ENCODE peak calls at places on chromosomes 1 and 21, in seven cellular contexts. One of them, this sample, is unnamed.

GRCh38 chr1:208137144-208137682 is 107.0 kb downstream of the PLXNA2 start:
- DNase-seq in mesenchymal stem cell: no peak
- DNase-seq in fibroblast of lung: peak; percentile 43
- DNase-seq in HCT116: no peak
- DNase-seq in SK-N-SH: no peak
- DNase-seq in mammary epithelial cell: peak; percentile 22
- DNase-seq in neural progenitor cell: no peak
- DNase-seq in this sample: peak; percentile 48

GRCh38 chr1:163747855-163748254 is 426.1 kb downstream of the NUF2 start:
- DNase-seq in mesenchymal stem cell: no peak
- DNase-seq in HCT116: no peak
- DNase-seq in fibroblast of lung: no peak
- DNase-seq in mammary epithelial cell: no peak
- DNase-seq in SK-N-SH: no peak
- DNase-seq in neural progenitor cell: peak; percentile 23
- DNase-seq in this sample: no peak

GRCh38 chr1:96362623-96363022 is 359.0 kb upstream of the PTBP2 start:
- DNase-seq in fibroblast of lung: peak; percentile 98
- DNase-seq in mesenchymal stem cell: peak; percentile 99
- DNase-seq in HCT116: peak; percentile 95
- DNase-seq in mammary epithelial cell: peak; percentile 98
- DNase-seq in neural progenitor cell: no peak
- DNase-seq in SK-N-SH: no peak
- DNase-seq in this sample: peak; percentile 100

GRCh38 chr1:201493757-201494617 is 12.9 kb downstream of the CSRP1 start:
- DNase-seq in mesenchymal stem cell: peak; percentile 73
- DNase-seq in HCT116: no peak
- DNase-seq in fibroblast of lung: peak; percentile 74
- DNase-seq in SK-N-SH: no peak
- DNase-seq in mammary epithelial cell: no peak
- DNase-seq in neural progenitor cell: peak; percentile 48
- DNase-seq in this sample: peak; percentile 79

GRCh38 chr1:208127791-208128408 is 116.3 kb downstream of the PLXNA2 start:
- DNase-seq in SK-N-SH: no peak
- DNase-seq in neural progenitor cell: peak; percentile 45
- DNase-seq in mammary epithelial cell: no peak
- DNase-seq in mesenchymal stem cell: no peak
- DNase-seq in fibroblast of lung: no peak
- DNase-seq in HCT116: no peak
- DNase-seq in this sample: no peak

GRCh38 chr1:41533731-41534080 is 49.2 kb upstream of the EDN2 start:
- DNase-seq in SK-N-SH: no peak
- DNase-seq in mammary epithelial cell: no peak
- DNase-seq in fibroblast of lung: no peak
- DNase-seq in mesenchymal stem cell: no peak
- DNase-seq in HCT116: no peak
- DNase-seq in neural progenitor cell: no peak
- DNase-seq in this sample: no peak

GRCh38 chr1:193944454-193944853 is 758.0 kb upstream of the B3GALT2 start:
- DNase-seq in SK-N-SH: no peak
- DNase-seq in mesenchymal stem cell: no peak
- DNase-seq in mammary epithelial cell: no peak
- DNase-seq in HCT116: no peak
- DNase-seq in neural progenitor cell: no peak
- DNase-seq in fibroblast of lung: no peak
- DNase-seq in this sample: no peak

GRCh38 chr1:57422271-57423134 is 1.4 kb downstream of the DAB1 start:
- DNase-seq in fibroblast of lung: peak; percentile 35
- DNase-seq in SK-N-SH: peak; percentile 73
- DNase-seq in mammary epithelial cell: no peak
- DNase-seq in neural progenitor cell: peak; percentile 80
- DNase-seq in mesenchymal stem cell: peak; percentile 32
- DNase-seq in HCT116: no peak
- DNase-seq in this sample: peak; percentile 22

DNA sequence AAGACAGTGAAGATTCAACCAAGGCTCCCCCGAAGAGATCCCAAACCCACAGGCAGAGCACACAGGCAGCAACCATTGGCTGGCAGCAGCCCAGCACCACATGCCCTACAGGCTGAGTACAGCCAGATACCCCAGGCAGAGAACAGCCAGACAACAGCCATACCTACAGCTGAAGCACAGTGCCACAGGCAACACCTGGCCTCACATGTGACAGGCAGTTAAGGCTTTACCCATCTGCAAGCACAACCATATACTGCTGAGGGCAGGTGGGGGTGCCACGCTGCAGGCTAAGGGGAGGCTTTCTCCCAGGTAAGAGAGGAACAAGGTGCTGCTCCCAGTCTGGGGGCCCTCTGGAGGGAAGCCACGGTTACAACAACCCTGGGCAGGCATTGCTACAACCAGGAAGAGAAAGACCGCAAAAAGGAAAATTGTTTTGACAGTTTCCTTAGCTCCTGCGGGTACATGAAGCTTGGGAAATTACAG is 12.3 kb downstream of the CHIT1 start:
- DNase-seq in mesenchymal stem cell: no peak
- DNase-seq in SK-N-SH: no peak
- DNase-seq in HCT116: no peak
- DNase-seq in mammary epithelial cell: no peak
- DNase-seq in fibroblast of lung: no peak
- DNase-seq in neural progenitor cell: no peak
- DNase-seq in this sample: no peak
- H3K4me3 ChIP-seq in mesenchymal stem cell: no peak overlapping the region
- H3K4me3 ChIP-seq in SK-N-SH: no peak overlapping the region
- H3K4me3 ChIP-seq in HCT116: no peak overlapping the region
- H3K4me3 ChIP-seq in mammary epithelial cell: no peak overlapping the region
- H3K4me3 ChIP-seq in fibroblast of lung: no peak overlapping the region
- H3K4me3 ChIP-seq in neural progenitor cell: no peak overlapping the region
- H3K4me3 ChIP-seq in this sample: no peak overlapping the region

GRCh38 chr1:205259361-205259832 is 31.7 kb downstream of the TMCC2 start:
- DNase-seq in HCT116: no peak
- DNase-seq in mesenchymal stem cell: peak; percentile 59
- DNase-seq in SK-N-SH: no peak
- DNase-seq in fibroblast of lung: peak; percentile 26
- DNase-seq in mammary epithelial cell: no peak
- DNase-seq in neural progenitor cell: no peak
- DNase-seq in this sample: no peak
- H3K4me2 ChIP-seq in HCT116: peak overlapping the region; percentile 69
- H3K4me2 ChIP-seq in mesenchymal stem cell: no peak overlapping the region
- H3K4me2 ChIP-seq in SK-N-SH: peak overlapping the region; percentile 36
- H3K4me2 ChIP-seq in fibroblast of lung: no peak overlapping the region
- H3K4me2 ChIP-seq in mammary epithelial cell: peak overlapping the region; percentile 47
- H3K4me2 ChIP-seq in neural progenitor cell: no peak overlapping the region
- H3K4me2 ChIP-seq in this sample: no peak overlapping the region

DNA sequence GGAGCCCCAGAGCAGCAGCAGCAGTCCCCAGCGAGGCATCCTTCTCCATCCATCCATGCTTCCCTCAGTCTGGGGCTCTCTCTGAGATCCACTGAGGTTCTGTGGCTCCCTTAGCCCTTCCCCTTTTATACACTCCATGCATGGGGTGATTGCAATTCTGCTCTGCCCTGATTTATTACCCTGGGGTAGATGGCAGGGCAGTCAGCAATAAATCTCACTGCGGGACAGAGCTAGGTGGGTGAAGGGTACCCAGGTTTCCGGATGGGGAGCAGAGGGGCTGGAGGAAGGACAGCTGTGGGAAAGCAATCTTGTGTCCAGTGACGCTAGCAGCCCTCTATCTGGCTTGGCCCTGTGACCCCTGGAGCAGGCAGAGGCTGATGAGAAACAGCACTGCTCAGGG is at the start of gene REN:
- DNase-seq in fibroblast of lung: no peak
- DNase-seq in mesenchymal stem cell: no peak
- DNase-seq in mammary epithelial cell: no peak
- DNase-seq in neural progenitor cell: no peak
- DNase-seq in HCT116: no peak
- DNase-seq in SK-N-SH: no peak
- DNase-seq in this sample: no peak
- H3K9ac ChIP-seq in fibroblast of lung: no peak within 1 kb of the TSS
- H3K9ac ChIP-seq in mesenchymal stem cell: no peak within 1 kb of the TSS
- H3K9ac ChIP-seq in mammary epithelial cell: no peak within 1 kb of the TSS
- H3K9ac ChIP-seq in neural progenitor cell: no peak within 1 kb of the TSS
- H3K9ac ChIP-seq in HCT116: no peak within 1 kb of the TSS
- H3K9ac ChIP-seq in SK-N-SH: no peak within 1 kb of the TSS
- H3K9ac ChIP-seq in this sample: no peak within 1 kb of the TSS

GRCh38 chr21:41634858-41635257 is 126.9 kb upstream of the TMPRSS2 start:
- DNase-seq in SK-N-SH: no peak
- DNase-seq in mammary epithelial cell: peak; percentile 94
- DNase-seq in HCT116: no peak
- DNase-seq in mesenchymal stem cell: no peak
- DNase-seq in fibroblast of lung: peak; percentile 43
- DNase-seq in neural progenitor cell: no peak
- DNase-seq in this sample: peak; percentile 55

GRCh38 chr21:41636636-41637625 is 129.0 kb upstream of the TMPRSS2 start:
- DNase-seq in SK-N-SH: no peak
- DNase-seq in HCT116: no peak
- DNase-seq in fibroblast of lung: no peak
- DNase-seq in mesenchymal stem cell: no peak
- DNase-seq in mammary epithelial cell: no peak
- DNase-seq in neural progenitor cell: no peak
- DNase-seq in this sample: no peak

GRCh38 chr21:41634211-41634694 is 126.3 kb upstream of the TMPRSS2 start:
- DNase-seq in neural progenitor cell: no peak
- DNase-seq in HCT116: no peak
- DNase-seq in fibroblast of lung: no peak
- DNase-seq in mammary epithelial cell: peak; percentile 98
- DNase-seq in SK-N-SH: no peak
- DNase-seq in mesenchymal stem cell: no peak
- DNase-seq in this sample: no peak

GRCh38 chr21:41633627-41634026 is 125.7 kb upstream of the TMPRSS2 start:
- DNase-seq in mammary epithelial cell: no peak
- DNase-seq in neural progenitor cell: no peak
- DNase-seq in SK-N-SH: no peak
- DNase-seq in fibroblast of lung: no peak
- DNase-seq in HCT116: no peak
- DNase-seq in mesenchymal stem cell: no peak
- DNase-seq in this sample: no peak

DNA sequence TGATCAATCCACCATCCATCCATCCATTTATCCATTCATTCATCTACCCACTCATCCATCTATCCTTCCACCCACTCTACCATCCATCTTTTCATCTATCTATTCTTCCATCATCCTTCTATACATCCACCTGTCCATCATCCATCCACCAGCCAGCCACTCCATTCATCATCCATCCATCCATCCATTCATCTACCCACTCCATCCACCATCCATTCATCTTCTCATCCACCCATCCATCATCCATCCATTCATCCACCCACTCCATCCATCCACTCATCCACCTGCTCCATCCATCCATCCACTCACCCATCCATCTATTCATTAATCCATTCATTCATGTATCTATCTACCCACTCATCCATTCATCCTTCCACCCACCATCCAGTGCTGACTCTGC is 127.9 kb upstream of the TMPRSS2 start:
- DNase-seq in fibroblast of lung: no peak
- DNase-seq in mammary epithelial cell: no peak
- DNase-seq in mesenchymal stem cell: no peak
- DNase-seq in neural progenitor cell: no peak
- DNase-seq in SK-N-SH: no peak
- DNase-seq in HCT116: no peak
- DNase-seq in this sample: no peak
- H3K4me3 ChIP-seq in fibroblast of lung: no peak overlapping the region
- H3K4me3 ChIP-seq in mammary epithelial cell: no peak overlapping the region
- H3K4me3 ChIP-seq in mesenchymal stem cell: no peak overlapping the region
- H3K4me3 ChIP-seq in neural progenitor cell: no peak overlapping the region
- H3K4me3 ChIP-seq in SK-N-SH: no peak overlapping the region
- H3K4me3 ChIP-seq in HCT116: no peak overlapping the region
- H3K4me3 ChIP-seq in this sample: no peak overlapping the region

GRCh38 chr21:42311160-42311559 is 4.0 kb downstream of the TFF3 start:
- DNase-seq in SK-N-SH: no peak
- DNase-seq in HCT116: no peak
- DNase-seq in mammary epithelial cell: no peak
- DNase-seq in fibroblast of lung: no peak
- DNase-seq in neural progenitor cell: no peak
- DNase-seq in mesenchymal stem cell: no peak
- DNase-seq in this sample: no peak

GRCh38 chr21:42308914-42309752 is 6.1 kb downstream of the TFF3 start:
- DNase-seq in fibroblast of lung: no peak
- DNase-seq in mesenchymal stem cell: no peak
- DNase-seq in neural progenitor cell: no peak
- DNase-seq in mammary epithelial cell: no peak
- DNase-seq in SK-N-SH: no peak
- DNase-seq in HCT116: no peak
- DNase-seq in this sample: no peak

GRCh38 chr21:42308161-42308913 is 6.9 kb downstream of the TFF3 start:
- DNase-seq in SK-N-SH: no peak
- DNase-seq in mammary epithelial cell: no peak
- DNase-seq in mesenchymal stem cell: no peak
- DNase-seq in neural progenitor cell: no peak
- DNase-seq in HCT116: no peak
- DNase-seq in fibroblast of lung: no peak
- DNase-seq in this sample: no peak

GRCh38 chr21:42310411-42311001 is 4.7 kb downstream of the TFF3 start:
- DNase-seq in mammary epithelial cell: no peak
- DNase-seq in neural progenitor cell: no peak
- DNase-seq in SK-N-SH: no peak
- DNase-seq in fibroblast of lung: no peak
- DNase-seq in HCT116: no peak
- DNase-seq in mesenchymal stem cell: no peak
- DNase-seq in this sample: no peak

DNA sequence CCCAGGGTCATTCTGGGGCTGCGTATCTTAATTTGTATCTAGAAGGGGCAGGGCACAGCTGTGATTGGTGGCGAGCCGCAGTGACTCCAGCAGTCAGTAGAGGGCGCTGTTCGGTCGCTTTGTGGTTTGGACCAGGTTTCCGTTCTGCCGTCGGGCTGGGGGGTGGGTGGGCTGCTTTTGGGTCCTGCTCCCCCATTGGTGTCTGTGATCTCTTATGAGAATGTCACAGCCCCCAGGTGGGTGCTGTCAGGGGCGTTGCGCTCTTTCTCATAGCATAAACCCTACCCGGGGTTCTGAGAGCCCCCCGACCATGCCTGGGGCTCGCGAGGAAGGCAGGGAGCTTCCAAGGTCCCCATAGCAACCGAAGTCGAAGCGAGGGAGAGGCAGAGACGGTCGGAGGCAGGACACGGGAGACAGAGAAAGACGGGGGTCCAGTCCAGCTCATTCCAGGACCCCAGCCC is 5.4 kb downstream of the TFF3 start:
- DNase-seq in fibroblast of lung: peak; percentile 8
- DNase-seq in mammary epithelial cell: no peak
- DNase-seq in neural progenitor cell: peak; percentile 79
- DNase-seq in HCT116: peak; percentile 6
- DNase-seq in SK-N-SH: peak; percentile 87
- DNase-seq in mesenchymal stem cell: peak; percentile 12
- DNase-seq in this sample: no peak
- H3K4me2 ChIP-seq in fibroblast of lung: no peak overlapping the region
- H3K4me2 ChIP-seq in mammary epithelial cell: no peak overlapping the region
- H3K4me2 ChIP-seq in neural progenitor cell: peak overlapping the region; percentile 91
- H3K4me2 ChIP-seq in HCT116: peak overlapping the region; percentile 25
- H3K4me2 ChIP-seq in SK-N-SH: no peak overlapping the region
- H3K4me2 ChIP-seq in mesenchymal stem cell: no peak overlapping the region
- H3K4me2 ChIP-seq in this sample: no peak overlapping the region

This sample was measured in astrocyte.